ENCODE peak calls at places on chromosomes 3 and 15, in eight cellular contexts. One of them, this sample, is unnamed.

GRCh38 chr15:38631126-38632075 is 66.8 kb upstream of the RASGRP1 start:
- DNase-seq in GM23338: no peak
- DNase-seq in transverse colon: no peak
- DNase-seq in breast epithelium: no peak
- DNase-seq in heart left ventricle: no peak
- DNase-seq in heart right ventricle: no peak
- DNase-seq in right atrium auricular region: no peak
- DNase-seq in Panc1: no peak
- DNase-seq in this sample: no peak

GRCh38 chr15:80489030-80489594 is 84.9 kb downstream of the ARNT2 start:
- DNase-seq in transverse colon: no peak
- DNase-seq in Panc1: no peak
- DNase-seq in heart left ventricle: no peak
- DNase-seq in breast epithelium: no peak
- DNase-seq in right atrium auricular region: no peak
- DNase-seq in heart right ventricle: no peak
- DNase-seq in GM23338: no peak
- DNase-seq in this sample: peak; percentile 97

GRCh38 chr3:61872077-61872706 is 310.8 kb downstream of the PTPRG start:
- DNase-seq in Panc1: no peak
- DNase-seq in heart left ventricle: no peak
- DNase-seq in transverse colon: no peak
- DNase-seq in breast epithelium: no peak
- DNase-seq in heart right ventricle: no peak
- DNase-seq in GM23338: peak; percentile 80
- DNase-seq in right atrium auricular region: no peak
- DNase-seq in this sample: no peak

GRCh38 chr3:143750856-143751255 is 97.4 kb downstream of the SLC9A9 start:
- DNase-seq in right atrium auricular region: no peak
- DNase-seq in transverse colon: no peak
- DNase-seq in heart right ventricle: no peak
- DNase-seq in breast epithelium: no peak
- DNase-seq in Panc1: no peak
- DNase-seq in heart left ventricle: no peak
- DNase-seq in GM23338: no peak
- DNase-seq in this sample: no peak

GRCh38 chr15:48001393-48002059 is 119.3 kb upstream of the SLC24A5 start:
- DNase-seq in GM23338: no peak
- DNase-seq in heart left ventricle: no peak
- DNase-seq in Panc1: no peak
- DNase-seq in right atrium auricular region: no peak
- DNase-seq in heart right ventricle: no peak
- DNase-seq in transverse colon: no peak
- DNase-seq in breast epithelium: no peak
- DNase-seq in this sample: no peak

GRCh38 chr3:169477790-169478189 is 185.7 kb downstream of the MECOM start:
- DNase-seq in GM23338: no peak
- DNase-seq in heart right ventricle: no peak
- DNase-seq in right atrium auricular region: no peak
- DNase-seq in transverse colon: no peak
- DNase-seq in heart left ventricle: no peak
- DNase-seq in Panc1: no peak
- DNase-seq in breast epithelium: no peak
- DNase-seq in this sample: no peak

GRCh38 chr15:90561344-90562244 is 31.9 kb downstream of the CRTC3 start:
- DNase-seq in right atrium auricular region: no peak
- DNase-seq in breast epithelium: no peak
- DNase-seq in transverse colon: no peak
- DNase-seq in heart left ventricle: no peak
- DNase-seq in GM23338: no peak
- DNase-seq in Panc1: no peak
- DNase-seq in heart right ventricle: no peak
- DNase-seq in this sample: peak; percentile 78

GRCh38 chr3:52384009-52384761 is 60.7 kb downstream of the SEMA3G start:
- DNase-seq in heart left ventricle: no peak
- DNase-seq in transverse colon: no peak
- DNase-seq in GM23338: no peak
- DNase-seq in right atrium auricular region: no peak
- DNase-seq in Panc1: no peak
- DNase-seq in heart right ventricle: no peak
- DNase-seq in breast epithelium: no peak
- DNase-seq in this sample: no peak

GRCh38 chr3:118526758-118527526 is 507.7 kb downstream of the IGSF11 start:
- DNase-seq in heart left ventricle: no peak
- DNase-seq in GM23338: no peak
- DNase-seq in breast epithelium: no peak
- DNase-seq in heart right ventricle: no peak
- DNase-seq in Panc1: no peak
- DNase-seq in transverse colon: no peak
- DNase-seq in right atrium auricular region: no peak
- DNase-seq in this sample: no peak

GRCh38 chr15:94834494-94834893 is 603.1 kb downstream of the MCTP2 start:
- DNase-seq in Panc1: no peak
- DNase-seq in right atrium auricular region: no peak
- DNase-seq in transverse colon: no peak
- DNase-seq in heart right ventricle: no peak
- DNase-seq in heart left ventricle: no peak
- DNase-seq in breast epithelium: no peak
- DNase-seq in GM23338: no peak
- DNase-seq in this sample: no peak

GRCh38 chr3:18066899-18067582 is 324.6 kb upstream of the TBC1D5 start:
- DNase-seq in transverse colon: no peak
- DNase-seq in right atrium auricular region: no peak
- DNase-seq in Panc1: no peak
- DNase-seq in heart right ventricle: no peak
- DNase-seq in GM23338: no peak
- DNase-seq in breast epithelium: no peak
- DNase-seq in heart left ventricle: no peak
- DNase-seq in this sample: no peak

GRCh38 chr3:108296239-108296638 is at the start of gene HHLA2:
- DNase-seq in GM23338: no peak
- DNase-seq in heart left ventricle: no peak
- DNase-seq in right atrium auricular region: no peak
- DNase-seq in Panc1: no peak
- DNase-seq in breast epithelium: no peak
- DNase-seq in transverse colon: no peak
- DNase-seq in heart right ventricle: no peak
- DNase-seq in this sample: no peak

GRCh38 chr3:52372822-52373504 is 56.8 kb downstream of the DNAH1 start:
- DNase-seq in GM23338: peak; percentile 70
- DNase-seq in transverse colon: peak; percentile 51
- DNase-seq in right atrium auricular region: no peak
- DNase-seq in heart left ventricle: peak; percentile 49
- DNase-seq in Panc1: no peak
- DNase-seq in heart right ventricle: peak; percentile 50
- DNase-seq in breast epithelium: no peak
- DNase-seq in this sample: no peak

GRCh38 chr3:72655151-72655551 is 193.1 kb downstream of the SHQ1 start:
- DNase-seq in heart left ventricle: no peak
- DNase-seq in Panc1: no peak
- DNase-seq in heart right ventricle: no peak
- DNase-seq in right atrium auricular region: no peak
- DNase-seq in transverse colon: no peak
- DNase-seq in GM23338: peak; percentile 97
- DNase-seq in breast epithelium: no peak
- DNase-seq in this sample: no peak

GRCh38 chr3:6644070-6644929 is 216.6 kb upstream of the GRM7 start:
- DNase-seq in right atrium auricular region: no peak
- DNase-seq in Panc1: no peak
- DNase-seq in heart right ventricle: no peak
- DNase-seq in GM23338: no peak
- DNase-seq in breast epithelium: no peak
- DNase-seq in transverse colon: no peak
- DNase-seq in heart left ventricle: peak; percentile 26
- DNase-seq in this sample: no peak

GRCh38 chr15:63793046-63793483 is 40.7 kb downstream of the HERC1 start:
- DNase-seq in heart right ventricle: no peak
- DNase-seq in breast epithelium: no peak
- DNase-seq in right atrium auricular region: no peak
- DNase-seq in transverse colon: no peak
- DNase-seq in GM23338: no peak
- DNase-seq in Panc1: no peak
- DNase-seq in heart left ventricle: no peak
- DNase-seq in this sample: no peak

GRCh38 chr3:155743616-155744015 is 1.3 kb downstream of the PLCH1 start:
- DNase-seq in heart right ventricle: no peak
- DNase-seq in breast epithelium: no peak
- DNase-seq in Panc1: no peak
- DNase-seq in transverse colon: no peak
- DNase-seq in right atrium auricular region: no peak
- DNase-seq in GM23338: no peak
- DNase-seq in heart left ventricle: no peak
- DNase-seq in this sample: no peak

GRCh38 chr15:68556139-68556990 is 22.4 kb upstream of the CORO2B start:
- DNase-seq in heart left ventricle: no peak
- DNase-seq in breast epithelium: peak; percentile 15
- DNase-seq in Panc1: no peak
- DNase-seq in heart right ventricle: no peak
- DNase-seq in right atrium auricular region: no peak
- DNase-seq in GM23338: no peak
- DNase-seq in transverse colon: no peak
- DNase-seq in this sample: no peak

GRCh38 chr3:121988146-121988545 is 33.9 kb downstream of the ILDR1 start:
- DNase-seq in heart left ventricle: no peak
- DNase-seq in breast epithelium: no peak
- DNase-seq in transverse colon: no peak
- DNase-seq in Panc1: no peak
- DNase-seq in GM23338: no peak
- DNase-seq in heart right ventricle: no peak
- DNase-seq in right atrium auricular region: no peak
- DNase-seq in this sample: no peak

GRCh38 chr3:59127071-59127470 is 77.2 kb upstream of the CFAP20DC start:
- DNase-seq in heart right ventricle: no peak
- DNase-seq in heart left ventricle: no peak
- DNase-seq in breast epithelium: no peak
- DNase-seq in Panc1: no peak
- DNase-seq in right atrium auricular region: no peak
- DNase-seq in transverse colon: no peak
- DNase-seq in GM23338: no peak
- DNase-seq in this sample: peak; percentile 71

GRCh38 chr3:134801204-134801958 is 6.3 kb downstream of the EPHB1 start:
- DNase-seq in GM23338: no peak
- DNase-seq in heart right ventricle: no peak
- DNase-seq in breast epithelium: no peak
- DNase-seq in heart left ventricle: no peak
- DNase-seq in transverse colon: no peak
- DNase-seq in right atrium auricular region: no peak
- DNase-seq in Panc1: no peak
- DNase-seq in this sample: no peak

GRCh38 chr15:66027268-66027806 is 158.0 kb downstream of the RAB11A start:
- DNase-seq in breast epithelium: no peak
- DNase-seq in right atrium auricular region: no peak
- DNase-seq in heart right ventricle: no peak
- DNase-seq in Panc1: no peak
- DNase-seq in GM23338: no peak
- DNase-seq in heart left ventricle: no peak
- DNase-seq in transverse colon: peak; percentile 63
- DNase-seq in this sample: no peak

GRCh38 chr15:33125883-33126535 is 68.5 kb downstream of the FMN1 start:
- DNase-seq in right atrium auricular region: no peak
- DNase-seq in breast epithelium: no peak
- DNase-seq in heart left ventricle: no peak
- DNase-seq in transverse colon: no peak
- DNase-seq in heart right ventricle: no peak
- DNase-seq in GM23338: no peak
- DNase-seq in Panc1: no peak
- DNase-seq in this sample: no peak

DNA sequence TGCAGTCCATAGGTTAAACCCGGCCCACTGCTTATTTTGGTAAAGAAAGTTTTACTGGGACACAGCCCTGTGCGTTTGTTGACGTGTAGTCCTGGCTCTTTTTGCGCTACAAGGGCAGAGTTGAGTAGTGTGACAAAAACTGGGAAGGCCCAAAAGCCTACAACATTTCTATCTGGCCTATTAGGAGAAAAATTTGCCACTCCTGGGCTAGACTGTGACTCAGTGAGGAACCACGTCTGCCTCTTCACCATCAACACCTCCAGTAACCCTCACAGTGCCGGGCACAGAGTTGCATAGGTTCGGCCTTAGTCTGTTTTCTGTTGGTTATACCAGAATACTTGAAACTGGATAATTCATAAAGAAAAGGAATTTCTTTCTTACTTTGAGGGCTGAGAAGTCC is 110.3 kb downstream of the TOP2B start:
- DNase-seq in transverse colon: no peak
- DNase-seq in right atrium auricular region: no peak
- DNase-seq in breast epithelium: no peak
- DNase-seq in Panc1: no peak
- DNase-seq in heart left ventricle: no peak
- DNase-seq in heart right ventricle: no peak
- DNase-seq in GM23338: no peak
- DNase-seq in this sample: no peak
- TF ChIP-seq CTCF in transverse colon: no peak
- TF ChIP-seq CTCF in right atrium auricular region: no peak
- TF ChIP-seq CTCF in breast epithelium: no peak
- TF ChIP-seq CTCF in Panc1: no peak
- TF ChIP-seq CTCF in heart left ventricle: no peak
- TF ChIP-seq CTCF in heart right ventricle: no peak
- TF ChIP-seq CTCF in GM23338: no peak
- TF ChIP-seq CTCF in this sample: no peak

GRCh38 chr15:58410353-58410752 is 21.4 kb upstream of the LIPC start:
- DNase-seq in breast epithelium: no peak
- DNase-seq in Panc1: no peak
- DNase-seq in right atrium auricular region: no peak
- DNase-seq in GM23338: no peak
- DNase-seq in heart right ventricle: no peak
- DNase-seq in transverse colon: no peak
- DNase-seq in heart left ventricle: no peak
- DNase-seq in this sample: no peak
- H3K4me3 ChIP-seq in breast epithelium: peak overlapping the region; percentile 17
- H3K4me3 ChIP-seq in Panc1: no peak overlapping the region
- H3K4me3 ChIP-seq in right atrium auricular region: no peak overlapping the region
- H3K4me3 ChIP-seq in GM23338: no peak overlapping the region
- H3K4me3 ChIP-seq in heart right ventricle: no peak overlapping the region
- H3K4me3 ChIP-seq in transverse colon: no peak overlapping the region
- H3K4me3 ChIP-seq in heart left ventricle: peak overlapping the region; percentile 49
- H3K4me3 ChIP-seq in this sample: peak overlapping the region; percentile 8

GRCh38 chr3:172119266-172119957 is 80.0 kb downstream of the FNDC3B start:
- DNase-seq in transverse colon: no peak
- DNase-seq in GM23338: no peak
- DNase-seq in breast epithelium: no peak
- DNase-seq in Panc1: no peak
- DNase-seq in right atrium auricular region: no peak
- DNase-seq in heart right ventricle: no peak
- DNase-seq in heart left ventricle: no peak
- DNase-seq in this sample: no peak
- H3K36me3 ChIP-seq in transverse colon: no peaks in the 10 kb centered on the region
- H3K36me3 ChIP-seq in GM23338: peaks cover 6% of the 10 kb centered on the region
- H3K36me3 ChIP-seq in breast epithelium: no peaks in the 10 kb centered on the region
- H3K36me3 ChIP-seq in Panc1: peaks cover 7% of the 10 kb centered on the region
- H3K36me3 ChIP-seq in right atrium auricular region: peaks cover 38% of the 10 kb centered on the region
- H3K36me3 ChIP-seq in heart right ventricle: peaks cover 86% of the 10 kb centered on the region
- H3K36me3 ChIP-seq in heart left ventricle: peaks cover 54% of the 10 kb centered on the region
- H3K36me3 ChIP-seq in this sample: peaks cover 12% of the 10 kb centered on the region

DNA sequence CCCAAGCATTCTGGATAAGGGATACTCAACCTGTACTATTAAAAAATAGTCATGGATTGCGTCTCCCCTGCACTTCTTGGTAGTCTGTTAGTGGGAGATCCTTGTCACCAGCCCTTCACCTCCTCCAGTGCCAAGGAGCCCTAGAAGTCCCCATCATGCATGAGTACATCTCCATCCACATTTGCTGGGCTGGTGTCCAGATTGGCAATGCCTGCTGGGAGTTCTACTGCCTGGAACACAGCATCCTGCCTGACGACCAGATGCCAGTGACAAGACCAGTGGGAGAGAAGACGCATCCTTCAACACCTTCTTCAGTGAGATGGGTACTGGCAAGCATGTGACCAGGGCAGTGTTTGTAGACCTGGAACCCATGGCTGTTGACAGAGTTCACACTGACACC is 85.7 kb downstream of the ADAMTSL3 start:
- DNase-seq in transverse colon: no peak
- DNase-seq in heart left ventricle: no peak
- DNase-seq in heart right ventricle: no peak
- DNase-seq in GM23338: no peak
- DNase-seq in breast epithelium: no peak
- DNase-seq in Panc1: no peak
- DNase-seq in right atrium auricular region: no peak
- DNase-seq in this sample: no peak
- TF ChIP-seq CTCF in transverse colon: no peak
- TF ChIP-seq CTCF in heart left ventricle: no peak
- TF ChIP-seq CTCF in heart right ventricle: no peak
- TF ChIP-seq CTCF in GM23338: no peak
- TF ChIP-seq CTCF in breast epithelium: no peak
- TF ChIP-seq CTCF in Panc1: no peak
- TF ChIP-seq CTCF in right atrium auricular region: no peak
- TF ChIP-seq CTCF in this sample: no peak

This sample was measured in BJ.